ENCODE peak calls at places on chromosomes 1 and 21, in ten cellular contexts. One of them, this sample, is unnamed.

GRCh38 chr1:89553195-89553584 is 28.6 kb downstream of the LRRC8B start:
- DNase-seq in CD4-positive, alpha-beta T cell: no peak
- DNase-seq in NAMALWA: no peak
- DNase-seq in mesenteric fat pad: no peak
- DNase-seq in tibial artery: no peak
- DNase-seq in glomerular endothelial cell: no peak
- DNase-seq in occipital lobe: no peak
- DNase-seq in SW480: no peak
- DNase-seq in DND-41: no peak
- DNase-seq in NCI-H1694: no peak
- DNase-seq in this sample: no peak

GRCh38 chr1:184806296-184806721 is 51.7 kb upstream of the EDEM3 start:
- DNase-seq in CD4-positive, alpha-beta T cell: no peak
- DNase-seq in NAMALWA: peak
- DNase-seq in mesenteric fat pad: no peak
- DNase-seq in tibial artery: no peak
- DNase-seq in glomerular endothelial cell: no peak
- DNase-seq in occipital lobe: no peak
- DNase-seq in SW480: no peak
- DNase-seq in DND-41: no peak
- DNase-seq in NCI-H1694: no peak
- DNase-seq in this sample: no peak

GRCh38 chr21:44710756-44711326 is 531 bp downstream of the TSPEAR start:
- DNase-seq in CD4-positive, alpha-beta T cell: peak
- DNase-seq in NAMALWA: no peak
- DNase-seq in mesenteric fat pad: peak
- DNase-seq in tibial artery: no peak
- DNase-seq in glomerular endothelial cell: no peak
- DNase-seq in occipital lobe: no peak
- DNase-seq in SW480: peak
- DNase-seq in DND-41: no peak
- DNase-seq in NCI-H1694: no peak
- DNase-seq in this sample: no peak

GRCh38 chr1:212488436-212489283 is 55.9 kb downstream of the NENF start:
- DNase-seq in CD4-positive, alpha-beta T cell: no peak
- DNase-seq in NAMALWA: peak
- DNase-seq in mesenteric fat pad: no peak
- DNase-seq in tibial artery: peak
- DNase-seq in glomerular endothelial cell: no peak
- DNase-seq in occipital lobe: no peak
- DNase-seq in SW480: peak
- DNase-seq in DND-41: no peak
- DNase-seq in NCI-H1694: no peak
- DNase-seq in this sample: no peak

GRCh38 chr1:56908619-56909340 is 54.2 kb downstream of the C8A start:
- DNase-seq in CD4-positive, alpha-beta T cell: no peak
- DNase-seq in NAMALWA: no peak
- DNase-seq in mesenteric fat pad: no peak
- DNase-seq in tibial artery: no peak
- DNase-seq in glomerular endothelial cell: no peak
- DNase-seq in occipital lobe: no peak
- DNase-seq in SW480: no peak
- DNase-seq in DND-41: no peak
- DNase-seq in NCI-H1694: no peak
- DNase-seq in this sample: no peak

GRCh38 chr21:39022901-39023693 is 160.2 kb downstream of the PSMG1 start:
- DNase-seq in CD4-positive, alpha-beta T cell: no peak
- DNase-seq in NAMALWA: no peak
- DNase-seq in mesenteric fat pad: peak
- DNase-seq in tibial artery: no peak
- DNase-seq in glomerular endothelial cell: no peak
- DNase-seq in occipital lobe: no peak
- DNase-seq in SW480: peak
- DNase-seq in DND-41: no peak
- DNase-seq in NCI-H1694: no peak
- DNase-seq in this sample: no peak

GRCh38 chr1:27542463-27543273 is 52.7 kb upstream of the WASF2 start:
- DNase-seq in CD4-positive, alpha-beta T cell: no peak
- DNase-seq in NAMALWA: no peak
- DNase-seq in mesenteric fat pad: no peak
- DNase-seq in tibial artery: peak
- DNase-seq in glomerular endothelial cell: no peak
- DNase-seq in occipital lobe: no peak
- DNase-seq in SW480: peak
- DNase-seq in DND-41: no peak
- DNase-seq in NCI-H1694: no peak
- DNase-seq in this sample: no peak

GRCh38 chr1:244664353-244664752 is 11.4 kb downstream of the DESI2 start:
- DNase-seq in CD4-positive, alpha-beta T cell: no peak
- DNase-seq in NAMALWA: no peak
- DNase-seq in mesenteric fat pad: no peak
- DNase-seq in tibial artery: no peak
- DNase-seq in glomerular endothelial cell: no peak
- DNase-seq in occipital lobe: no peak
- DNase-seq in SW480: no peak
- DNase-seq in DND-41: no peak
- DNase-seq in NCI-H1694: no peak
- DNase-seq in this sample: no peak

GRCh38 chr1:85504417-85504816 is 39.5 kb upstream of the DDAH1 start:
- DNase-seq in CD4-positive, alpha-beta T cell: no peak
- DNase-seq in NAMALWA: no peak
- DNase-seq in mesenteric fat pad: no peak
- DNase-seq in tibial artery: no peak
- DNase-seq in glomerular endothelial cell: no peak
- DNase-seq in occipital lobe: no peak
- DNase-seq in SW480: no peak
- DNase-seq in DND-41: no peak
- DNase-seq in NCI-H1694: no peak
- DNase-seq in this sample: no peak

GRCh38 chr1:194419721-194420120 is 1233.3 kb upstream of the B3GALT2 start:
- DNase-seq in CD4-positive, alpha-beta T cell: no peak
- DNase-seq in NAMALWA: peak
- DNase-seq in mesenteric fat pad: no peak
- DNase-seq in tibial artery: no peak
- DNase-seq in glomerular endothelial cell: no peak
- DNase-seq in occipital lobe: no peak
- DNase-seq in SW480: no peak
- DNase-seq in DND-41: no peak
- DNase-seq in NCI-H1694: no peak
- DNase-seq in this sample: no peak

This sample was measured in NCI-H446 treated with DMSO at 0.1 percent for 48 hours.